ENCODE peak calls at places on chromosomes 11 and 22, in four cellular contexts. B is stomach, D is body of pancreas, X is GM13977. U is an unnamed sample.

GRCh38 chr11:75063732-75064314 is 32.9 kb downstream of the OR2AT4 start:
- DNase-seq in B (no peak), D (no peak), X (no peak), U (no peak)

GRCh38 chr22:36204001-36204640 is 2.5 kb upstream of the APOL4 start:
- DNase-seq in B (no peak), D (no peak), X (no peak), U (no peak)

GRCh38 chr22:20857838-20858614 is 585 bp downstream of the PI4KA start:
- DNase-seq in B (peak; percentile 78), D (peak; percentile 78), X (peak; percentile 89), U (peak; percentile 83)

GRCh38 chr22:27556371-27556770 is 245.2 kb downstream of the MN1 start:
- DNase-seq in B (no peak), D (no peak), X (no peak), U (no peak)

GRCh38 chr22:48984639-48985038 is 843.0 kb downstream of the BRD1 start:
- DNase-seq in B (no peak), D (no peak), X (no peak), U (no peak)

GRCh38 chr22:37195921-37196320 is 7.9 kb upstream of the C1QTNF6 start:
- DNase-seq in B (no peak), D (no peak), X (no peak), U (no peak)

GRCh38 chr11:1230121-1230455 is 7.2 kb downstream of the MUC5B start:
- DNase-seq in B (no peak), D (no peak), X (no peak), U (no peak)

GRCh38 chr22:31926969-31927368 is 17.4 kb upstream of the YWHAH start:
- DNase-seq in B (no peak), D (no peak), X (peak; percentile 50), U (peak; percentile 98)

GRCh38 chr11:5285703-5286102 is 16.0 kb upstream of the HBE1 start:
- DNase-seq in B (no peak), D (no peak), X (no peak), U (no peak)

GRCh38 chr11:65124480-65125196 is 2.5 kb downstream of the MRPL49 start:
- DNase-seq in B (no peak), D (peak; percentile 9), X (no peak), U (no peak)

GRCh38 chr11:125593113-125593761 is 585 bp downstream of the STT3A start:
- DNase-seq in B (no peak), D (no peak), X (no peak), U (no peak)

GRCh38 chr11:104968856-104969776 is 742 bp upstream of the CASP4 start:
- DNase-seq in B (no peak), D (peak; percentile 34), X (no peak), U (no peak)

GRCh38 chr11:91433284-91434010 is 791.2 kb upstream of the FAT3 start:
- DNase-seq in B (no peak), D (no peak), X (no peak), U (no peak)

GRCh38 chr11:118247041-118247440 is 5.1 kb downstream of the MPZL3 start:
- DNase-seq in B (no peak), D (no peak), X (no peak), U (no peak)

GRCh38 chr22:44187652-44188230 is 7.0 kb downstream of the PARVG start:
- DNase-seq in B (no peak), D (peak; percentile 3), X (no peak), U (no peak)

GRCh38 chr11:11396290-11397042 is 43.4 kb upstream of the CSNK2A3 start:
- DNase-seq in B (no peak), D (no peak), X (no peak), U (no peak)

GRCh38 chr22:20569059-20570058 is 61.9 kb downstream of the MED15 start:
- DNase-seq in B (peak; percentile 71), D (peak; percentile 72), X (no peak), U (no peak)

GRCh38 chr22:20946080-20946986 is 20.7 kb upstream of the AIFM3 start:
- DNase-seq in B (no peak), D (no peak), X (no peak), U (no peak)

GRCh38 chr22:41481131-41481830 is 12.4 kb downstream of the ACO2 start:
- DNase-seq in B (no peak), D (no peak), X (no peak), U (peak; percentile 66)

GRCh38 chr22:35861451-35861850 is 143.8 kb downstream of the APOL5 start:
- DNase-seq in B (no peak), D (no peak), X (no peak), U (no peak)

GRCh38 chr11:122998727-122999370 is 17.2 kb upstream of the BSX start:
- DNase-seq in B (no peak), D (no peak), X (no peak), U (no peak)

GRCh38 chr11:112797072-112797471 is 164.1 kb upstream of the NCAM1 start:
- DNase-seq in B (no peak), D (no peak), X (no peak), U (no peak)

GRCh38 chr11:122796128-122796717 is 42.1 kb upstream of the CRTAM start:
- DNase-seq in B (peak; percentile 60), D (peak; percentile 36), X (peak; percentile 67), U (peak; percentile 41)

GRCh38 chr11:62539238-62539925 is 7.2 kb downstream of the AHNAK start:
- DNase-seq in B (peak; percentile 63), D (peak; percentile 71), X (peak; percentile 34), U (no peak)

GRCh38 chr11:94243571-94244229 is 60.7 kb upstream of the IZUMO1R start:
- DNase-seq in B (no peak), D (no peak), X (no peak), U (no peak)

GRCh38 chr11:62142921-62143320 is 19.1 kb downstream of the INCENP start:
- DNase-seq in B (peak; percentile 22), D (no peak), X (no peak), U (peak; percentile 75)

GRCh38 chr22:30240541-30241417 is 5.8 kb downstream of the LIF start:
- DNase-seq in B (no peak), D (no peak), X (peak; percentile 46), U (no peak)

GRCh38 chr11:48055292-48056132 is 75.2 kb downstream of the PTPRJ start:
- DNase-seq in B (peak; percentile 72), D (peak; percentile 38), X (no peak), U (no peak)

GRCh38 chr11:88174627-88175003 is 628 bp downstream of the RAB38 start:
- DNase-seq in B (peak; percentile 73), D (peak; percentile 66), X (no peak), U (no peak)

GRCh38 chr22:47294222-47294532 is 531.7 kb downstream of the TBC1D22A start:
- DNase-seq in B (peak; percentile 25), D (no peak), X (no peak), U (no peak)

GRCh38 chr11:74057251-74058151 is 48.6 kb upstream of the UCP3 start:
- DNase-seq in B (no peak), D (no peak), X (no peak), U (no peak)

GRCh38 chr22:29351891-29352290 is 36.4 kb upstream of the RASL10A start:
- DNase-seq in B (no peak), D (no peak), X (no peak), U (no peak)

GRCh38 chr22:26735019-26735409 is 77.6 kb downstream of the MIAT start:
- DNase-seq in B (no peak), D (no peak), X (no peak), U (no peak)

GRCh38 chr11:118572914-118573550 is 823 bp downstream of the ARCN1 start:
- DNase-seq in B (no peak), D (no peak), X (peak; percentile 33), U (no peak)